ENCODE peak calls at places on chromosomes 3 and 15, in four cellular contexts. One of them, this sample, is unnamed.

GRCh38 chr3:101950510-101950909 is 101.2 kb downstream of the NFKBIZ start:
- ATAC-seq in lower lobe of right lung: peak; percentile 95
- ATAC-seq in PC-3: peak; percentile 88
- ATAC-seq in activated T-helper 17 cell treated with anti-CD3 and anti-CD28 coated beads, Interleukin-2, amount 50 U/mL, for 72 hours: peak; percentile 96
- ATAC-seq in this sample: peak; percentile 73

GRCh38 chr3:118110196-118110595 is 924.5 kb downstream of the IGSF11 start:
- ATAC-seq in lower lobe of right lung: no peak
- ATAC-seq in PC-3: no peak
- ATAC-seq in activated T-helper 17 cell treated with anti-CD3 and anti-CD28 coated beads, Interleukin-2, amount 50 U/mL, for 72 hours: no peak
- ATAC-seq in this sample: peak; percentile 37

GRCh38 chr3:192273001-192273400 is 454.3 kb downstream of the FGF12 start:
- ATAC-seq in lower lobe of right lung: no peak
- ATAC-seq in PC-3: no peak
- ATAC-seq in activated T-helper 17 cell treated with anti-CD3 and anti-CD28 coated beads, Interleukin-2, amount 50 U/mL, for 72 hours: no peak
- ATAC-seq in this sample: no peak

GRCh38 chr3:72475258-72476138 is 372.7 kb downstream of the SHQ1 start:
- ATAC-seq in lower lobe of right lung: no peak
- ATAC-seq in PC-3: no peak
- ATAC-seq in activated T-helper 17 cell treated with anti-CD3 and anti-CD28 coated beads, Interleukin-2, amount 50 U/mL, for 72 hours: peak; percentile 79
- ATAC-seq in this sample: no peak

GRCh38 chr3:188133219-188133618 is 20.7 kb upstream of the LPP start:
- ATAC-seq in lower lobe of right lung: no peak
- ATAC-seq in PC-3: peak; percentile 19
- ATAC-seq in activated T-helper 17 cell treated with anti-CD3 and anti-CD28 coated beads, Interleukin-2, amount 50 U/mL, for 72 hours: peak; percentile 71
- ATAC-seq in this sample: peak; percentile 80

GRCh38 chr15:92907880-92908279 is 7.8 kb downstream of the CHD2 start:
- ATAC-seq in lower lobe of right lung: no peak
- ATAC-seq in PC-3: peak; percentile 6
- ATAC-seq in activated T-helper 17 cell treated with anti-CD3 and anti-CD28 coated beads, Interleukin-2, amount 50 U/mL, for 72 hours: peak; percentile 13
- ATAC-seq in this sample: peak; percentile 5

GRCh38 chr3:125192190-125193035 is 20.1 kb downstream of the SLC12A8 start:
- ATAC-seq in lower lobe of right lung: peak; percentile 61
- ATAC-seq in PC-3: no peak
- ATAC-seq in activated T-helper 17 cell treated with anti-CD3 and anti-CD28 coated beads, Interleukin-2, amount 50 U/mL, for 72 hours: no peak
- ATAC-seq in this sample: no peak

GRCh38 chr3:197338586-197338985 is 40.2 kb upstream of the DLG1 start:
- ATAC-seq in lower lobe of right lung: no peak
- ATAC-seq in PC-3: no peak
- ATAC-seq in activated T-helper 17 cell treated with anti-CD3 and anti-CD28 coated beads, Interleukin-2, amount 50 U/mL, for 72 hours: no peak
- ATAC-seq in this sample: no peak

GRCh38 chr3:46479696-46480095 is 15.0 kb upstream of the LTF start:
- ATAC-seq in lower lobe of right lung: no peak
- ATAC-seq in PC-3: no peak
- ATAC-seq in activated T-helper 17 cell treated with anti-CD3 and anti-CD28 coated beads, Interleukin-2, amount 50 U/mL, for 72 hours: no peak
- ATAC-seq in this sample: no peak

GRCh38 chr3:160671231-160671630 is 5.7 kb upstream of the ARL14 start:
- ATAC-seq in lower lobe of right lung: no peak
- ATAC-seq in PC-3: no peak
- ATAC-seq in activated T-helper 17 cell treated with anti-CD3 and anti-CD28 coated beads, Interleukin-2, amount 50 U/mL, for 72 hours: no peak
- ATAC-seq in this sample: no peak

GRCh38 chr3:38960953-38961622 is 90.7 kb downstream of the SCN11A start:
- ATAC-seq in lower lobe of right lung: peak; percentile 86
- ATAC-seq in PC-3: peak; percentile 89
- ATAC-seq in activated T-helper 17 cell treated with anti-CD3 and anti-CD28 coated beads, Interleukin-2, amount 50 U/mL, for 72 hours: peak; percentile 62
- ATAC-seq in this sample: peak; percentile 63

GRCh38 chr3:46947545-46947899 is 29.0 kb downstream of the CCDC12 start:
- ATAC-seq in lower lobe of right lung: no peak
- ATAC-seq in PC-3: no peak
- ATAC-seq in activated T-helper 17 cell treated with anti-CD3 and anti-CD28 coated beads, Interleukin-2, amount 50 U/mL, for 72 hours: peak; percentile 55
- ATAC-seq in this sample: peak; percentile 0

GRCh38 chr15:62786123-62786825 is 256.3 kb upstream of the TPM1 start:
- ATAC-seq in lower lobe of right lung: no peak
- ATAC-seq in PC-3: no peak
- ATAC-seq in activated T-helper 17 cell treated with anti-CD3 and anti-CD28 coated beads, Interleukin-2, amount 50 U/mL, for 72 hours: no peak
- ATAC-seq in this sample: no peak

GRCh38 chr3:50323092-50323600 is 601 bp upstream of the HYAL2 start:
- ATAC-seq in lower lobe of right lung: no peak
- ATAC-seq in PC-3: no peak
- ATAC-seq in activated T-helper 17 cell treated with anti-CD3 and anti-CD28 coated beads, Interleukin-2, amount 50 U/mL, for 72 hours: no peak
- ATAC-seq in this sample: no peak

GRCh38 chr3:139113231-139113749 is 68.6 kb upstream of the PRR23C start:
- ATAC-seq in lower lobe of right lung: no peak
- ATAC-seq in PC-3: no peak
- ATAC-seq in activated T-helper 17 cell treated with anti-CD3 and anti-CD28 coated beads, Interleukin-2, amount 50 U/mL, for 72 hours: peak; percentile 55
- ATAC-seq in this sample: peak; percentile 29

This sample was measured in esophagus mucosa.